ENCODE peak calls at places on chromosomes 16 and 17, in six cellular contexts. P is effector memory CD4-positive, alpha-beta T cell; N is stimulated activated CD8-positive, alpha-beta memory T cell treated with anti-CD3 and anti-CD28 coated beads, Interleukin-4, amount 100 ng/mL, for 24 hours; Y is activated CD4-positive, CD25-positive, alpha-beta regulatory T cell; W is fibroblast of pulmonary artery; H is HEK293T. E is an unnamed sample.

GRCh38 chr16:84175351-84176081 is 11.3 kb downstream of the TAF1C start:
- DNase-seq in P (peak), W (peak), H (peak), Y (no peak), N (peak), E (peak)

GRCh38 chr16:768428-768827 is 7.9 kb downstream of the MSLN start:
- DNase-seq in N (no peak), Y (no peak), P (no peak), W (no peak), H (no peak), E (no peak)

GRCh38 chr17:22703786-22704441 is 1011.6 kb downstream of the KCNJ18 start:
- DNase-seq in W (no peak), P (no peak), H (peak), Y (no peak), N (no peak), E (no peak)

GRCh38 chr17:27651411-27652345 is 20.7 kb downstream of the LGALS9 start:
- DNase-seq in W (peak), P (peak), H (no peak), N (peak), Y (peak), E (peak)

GRCh38 chr16:24999088-24999670 is 16.0 kb downstream of the ARHGAP17 start:
- DNase-seq in W (no peak), H (no peak), N (no peak), Y (no peak), P (no peak), E (no peak)

GRCh38 chr16:81889896-81890634 is 111.0 kb downstream of the PLCG2 start:
- DNase-seq in N (peak), W (peak), H (peak), P (no peak), Y (peak), E (peak)

GRCh38 chr17:44967907-44968224 is 237 bp downstream of the C1QL1 start:
- DNase-seq in H (no peak), P (no peak), N (no peak), W (no peak), Y (no peak), E (no peak)

GRCh38 chr17:35002876-35003551 is 22.7 kb downstream of the LIG3 start:
- DNase-seq in W (peak), N (no peak), Y (no peak), P (no peak), H (no peak), E (no peak)

GRCh38 chr17:79843475-79843916 is 4.3 kb upstream of the CBX4 start:
- DNase-seq in Y (no peak), P (no peak), W (no peak), N (no peak), H (no peak), E (no peak)

GRCh38 chr17:30290696-30291570 is 811 bp downstream of the BLMH start:
- DNase-seq in Y (no peak), H (peak), P (peak), N (peak), W (peak), E (peak)

GRCh38 chr17:62995377-62995885 is 29.4 kb downstream of the TANC2 start:
- DNase-seq in W (peak), Y (no peak), H (peak), P (no peak), N (no peak), E (peak)

GRCh38 chr16:81526199-81526598 is 81.6 kb downstream of the CMIP start:
- DNase-seq in N (no peak), W (no peak), Y (no peak), H (no peak), P (no peak), E (no peak)

GRCh38 chr16:71383054-71383773 is 24.7 kb downstream of the CALB2 start:
- DNase-seq in N (no peak), P (no peak), W (peak), H (no peak), Y (no peak), E (peak)

GRCh38 chr17:74544991-74545441 is 899 bp downstream of the CD300C start:
- DNase-seq in P (no peak), Y (no peak), H (no peak), N (no peak), W (no peak), E (peak)

GRCh38 chr17:19457830-19458271 is 46.8 kb downstream of the RNF112 start:
- DNase-seq in H (no peak), N (no peak), Y (no peak), W (no peak), P (no peak), E (peak)

GRCh38 chr17:81082177-81083073 is 47.5 kb downstream of the BAIAP2 start:
- DNase-seq in P (no peak), W (no peak), H (no peak), Y (no peak), N (no peak), E (no peak)

GRCh38 chr17:30782206-30782605 is 42.3 kb downstream of the CRLF3 start:
- DNase-seq in Y (no peak), P (no peak), H (no peak), N (no peak), W (no peak), E (no peak)

GRCh38 chr16:81185416-81185815 is 53.1 kb upstream of the BCO1 start:
- DNase-seq in P (no peak), Y (no peak), W (no peak), N (no peak), H (no peak), E (no peak)